ENCODE peak calls at places on chromosomes 6 and 20, in seven cellular contexts. R is pancreas, N is nephron progenitor cell, B is left ventricle myocardium inferior, S is neural crest cell, G is dorsolateral prefrontal cortex, K is HFF-Myc. Y is an unnamed sample.

GRCh38 chr20:47266847-47267515 is 89.5 kb downstream of the ZMYND8 start:
- DNase-seq in R (no peak), N (no peak), B (no peak), S (no peak), G (no peak), K (no peak), Y (no peak)

GRCh38 chr6:166621114-166621540 is 5.9 kb downstream of the RPS6KA2 start:
- DNase-seq in R (no peak), N (no peak), B (no peak), S (no peak), G (no peak), K (no peak), Y (no peak)

GRCh38 chr20:61538481-61539265 is 286.6 kb downstream of the CDH4 start:
- DNase-seq in R (no peak), N (no peak), B (no peak), S (no peak), G (no peak), K (no peak), Y (no peak)

GRCh38 chr6:137767931-137768690 is 98.9 kb upstream of the TNFAIP3 start:
- DNase-seq in R (no peak), N (no peak), B (no peak), S (no peak), G (no peak), K (no peak), Y (no peak)

GRCh38 chr6:82361631-82362030 is 2.0 kb upstream of the TPBG start:
- DNase-seq in R (no peak), N (no peak), B (no peak), S (no peak), G (no peak), K (no peak), Y (no peak)

GRCh38 chr20:42741906-42742305 is 447.8 kb downstream of the PTPRT start:
- DNase-seq in R (no peak), N (no peak), B (no peak), S (no peak), G (no peak), K (no peak), Y (no peak)

GRCh38 chr20:55269913-55270312 is 735.4 kb downstream of the CBLN4 start:
- DNase-seq in R (no peak), N (no peak), B (no peak), S (no peak), G (no peak), K (no peak), Y (no peak)

GRCh38 chr6:169387809-169388383 is 134.2 kb upstream of the THBS2 start:
- DNase-seq in R (no peak), N (no peak), B (no peak), S (no peak), G (no peak), K (no peak), Y (no peak)

GRCh38 chr6:134437376-134437775 is 119.5 kb upstream of the SGK1 start:
- DNase-seq in R (no peak), N (no peak), B (no peak), S (no peak), G (no peak), K (no peak), Y (no peak)

GRCh38 chr6:16243055-16243454 is 4.7 kb downstream of the GMPR start:
- DNase-seq in R (no peak), N (no peak), B (peak; percentile 42), S (no peak), G (no peak), K (no peak), Y (no peak)

GRCh38 chr20:208937-209566 is 18.0 kb upstream of the DEFB129 start:
- DNase-seq in R (no peak), N (no peak), B (no peak), S (no peak), G (no peak), K (peak; percentile 35), Y (no peak)

GRCh38 chr20:58175425-58175824 is 53.0 kb downstream of the ANKRD60 start:
- DNase-seq in R (no peak), N (no peak), B (no peak), S (no peak), G (no peak), K (no peak), Y (no peak)
- TF ChIP-seq CTCF in R (no peak), N (no peak), B (no peak), S (no peak), G (no peak), K (no peak), Y (no peak)

GRCh38 chr20:1588869-1589460 is 30.8 kb downstream of the SIRPB1 start:
- DNase-seq in R (no peak), N (no peak), B (no peak), S (no peak), G (no peak), K (no peak), Y (no peak)
- TF ChIP-seq CTCF in R (no peak), N (no peak), B (no peak), S (no peak), G (no peak), K (no peak), Y (no peak)

DNA sequence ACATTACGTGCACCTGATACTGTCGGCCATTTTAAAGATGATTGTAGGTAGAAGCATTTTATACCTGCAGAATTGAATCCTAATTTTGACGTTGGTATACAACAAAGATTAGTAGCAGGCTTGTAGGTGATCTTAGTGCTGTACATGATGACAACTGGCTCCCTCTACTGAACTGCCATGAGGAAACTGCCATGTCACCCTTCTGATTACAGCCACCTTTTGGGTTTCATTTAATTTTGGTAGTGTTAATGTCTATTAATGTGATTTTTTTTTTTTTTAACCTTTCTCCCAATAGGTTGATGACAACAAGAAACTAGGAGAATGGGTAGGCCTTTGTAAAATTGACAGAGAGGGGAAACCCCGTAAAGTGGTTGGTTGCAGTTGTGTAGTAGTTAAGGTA is 2.3 kb downstream of the RPS12 start:
- DNase-seq in R (no peak), N (no peak), B (no peak), S (no peak), G (no peak), K (no peak), Y (no peak)
- TF ChIP-seq CTCF in R (no peak), N (no peak), B (no peak), S (no peak), G (no peak), K (no peak), Y (no peak)

GRCh38 chr6:44096615-44097014 is 30.6 kb downstream of the MRPL14 start:
- DNase-seq in R (peak; percentile 81), N (peak; percentile 67), B (peak; percentile 62), S (peak; percentile 62), G (peak; percentile 76), K (no peak), Y (peak; percentile 87)
- TF ChIP-seq CTCF in R (peak; percentile 62), N (peak; percentile 54), B (peak; percentile 88), S (peak; percentile 79), G (peak; percentile 82), K (peak; percentile 77), Y (peak; percentile 87)

GRCh38 chr6:3902786-3903648 is 53.8 kb downstream of the FAM50B start:
- DNase-seq in R (no peak), N (no peak), B (no peak), S (no peak), G (no peak), K (no peak), Y (no peak)
- TF ChIP-seq CTCF in R (no peak), N (no peak), B (no peak), S (no peak), G (no peak), K (no peak), Y (no peak)

Y was measured in sigmoid colon.